ENCODE peak calls at places on chromosomes 11 and 22, in six cellular contexts. D is activated CD4-positive, alpha-beta T cell treated with anti-CD3 and anti-CD28 coated beads for 24 hours; N is stimulated activated naive CD8-positive, alpha-beta T cell treated with anti-CD3 and anti-CD28 coated beads, Interleukin-15, Interleukin-2, amounts not matched to agents 100 U/mL and 50 U/mL, for 24 hours; J is RKO; E is sciatic nerve; G is HFFc6. Q is an unnamed sample.
A peak's percentile ranks its signal among the peaks of the same experiment; 100 is the strongest.

GRCh38 chr22:25100972-25101371 is 98.7 kb upstream of the CRYBB3 start:
- DNase-seq in D (no peak), N (no peak), J (no peak), E (no peak), G (no peak), Q (no peak)

GRCh38 chr11:111635706-111636045 is 33.4 kb downstream of the SIK2 start:
- DNase-seq in D (no peak), N (no peak), J (no peak), E (no peak), G (no peak), Q (no peak)

GRCh38 chr11:290621-291231 is 1.8 kb downstream of the PGGHG start:
- DNase-seq in D (no peak), N (no peak), J (no peak), E (peak; percentile 54), G (no peak), Q (no peak)

GRCh38 chr11:5269715-5270147 is at the start of gene HBE1:
- DNase-seq in D (no peak), N (no peak), J (no peak), E (no peak), G (no peak), Q (no peak)

GRCh38 chr11:61361237-61361636 is 445 bp downstream of the CYB561A3 start:
- DNase-seq in D (no peak), N (no peak), J (peak; percentile 29), E (no peak), G (no peak), Q (no peak)

GRCh38 chr22:49587421-49587820 is 240.3 kb downstream of the BRD1 start:
- DNase-seq in D (no peak), N (no peak), J (no peak), E (peak; percentile 59), G (no peak), Q (no peak)

GRCh38 chr22:16717699-16718558 is 107.3 kb downstream of the XKR3 start:
- DNase-seq in D (no peak), N (no peak), J (no peak), E (no peak), G (no peak), Q (no peak)

GRCh38 chr22:24423519-24424000 is 3.8 kb upstream of the ADORA2A start:
- DNase-seq in D (peak; percentile 52), N (peak; percentile 85), J (no peak), E (peak; percentile 82), G (no peak), Q (no peak)

GRCh38 chr11:68008381-68009337 is 1.5 kb upstream of the ALDH3B1 start:
- DNase-seq in D (no peak), N (no peak), J (no peak), E (peak; percentile 70), G (no peak), Q (peak; percentile 43)

GRCh38 chr11:120123946-120124345 is 14.0 kb downstream of the TRIM29 start:
- DNase-seq in D (no peak), N (no peak), J (no peak), E (no peak), G (no peak), Q (peak; percentile 81)

GRCh38 chr11:132095230-132096165 is 725.1 kb downstream of the NTM start:
- DNase-seq in D (no peak), N (no peak), J (no peak), E (no peak), G (no peak), Q (no peak)

GRCh38 chr11:17352925-17353227 is 1.3 kb downstream of the NCR3LG1 start:
- DNase-seq in D (no peak), N (peak; percentile 53), J (peak; percentile 72), E (no peak), G (peak; percentile 10), Q (peak; percentile 49)

GRCh38 chr11:794766-795637 is 3.1 kb downstream of the SLC25A22 start:
- DNase-seq in D (no peak), N (no peak), J (peak; percentile 38), E (no peak), G (no peak), Q (no peak)

GRCh38 chr11:34904421-34904950 is 11.7 kb downstream of the APIP start:
- DNase-seq in D (no peak), N (no peak), J (no peak), E (no peak), G (no peak), Q (peak; percentile 27)

GRCh38 chr22:23061471-23062280 is 8.6 kb upstream of the GNAZ start:
- DNase-seq in D (no peak), N (no peak), J (no peak), E (peak; percentile 38), G (no peak), Q (no peak)

GRCh38 chr11:73272680-73273038 is 521 bp downstream of the P2RY6 start:
- DNase-seq in D (no peak), N (no peak), J (no peak), E (no peak), G (no peak), Q (no peak)

GRCh38 chr11:62497132-62497915 is 49.3 kb downstream of the AHNAK start:
- DNase-seq in D (no peak), N (peak; percentile 19), J (peak; percentile 72), E (no peak), G (peak; percentile 75), Q (peak; percentile 86)

GRCh38 chr11:69403556-69404215 is 77.8 kb upstream of the LINC01488 start:
- DNase-seq in D (no peak), N (no peak), J (no peak), E (peak; percentile 23), G (peak; percentile 65), Q (peak; percentile 11)

GRCh38 chr11:79440451-79441158 is at the start of gene TENM4:
- DNase-seq in D (no peak), N (peak; percentile 17), J (no peak), E (peak; percentile 82), G (peak; percentile 92), Q (peak; percentile 82)

GRCh38 chr11:20201231-20201630 is 41.0 kb upstream of the DBX1 start:
- DNase-seq in D (no peak), N (no peak), J (no peak), E (no peak), G (no peak), Q (no peak)